ENCODE peak calls at places on chromosomes 7 and 10, in four cellular contexts. R, O, Y and Q are unnamed samples.

GRCh38 chr7:7639847-7640220 is 718 bp upstream of the UMAD1 start:
- DNase-seq in R (no peak), O (no peak), Y (peak; percentile 11), Q (peak; percentile 27)

GRCh38 chr7:20784311-20785210 is 2.1 kb downstream of the SP8 start:
- DNase-seq in R (no peak), O (peak; percentile 62), Y (no peak), Q (no peak)

GRCh38 chr7:121073463-121074099 is 85.1 kb downstream of the CPED1 start:
- DNase-seq in R (no peak), O (no peak), Y (no peak), Q (no peak)

GRCh38 chr7:124250297-124251034 is 217.6 kb upstream of the TMEM229A start:
- DNase-seq in R (no peak), O (no peak), Y (no peak), Q (no peak)

GRCh38 chr7:28005075-28005847 is 175.3 kb downstream of the JAZF1 start:
- DNase-seq in R (no peak), O (no peak), Y (no peak), Q (no peak)

GRCh38 chr7:99453105-99453504 is 12.9 kb downstream of the ATP5MF start:
- DNase-seq in R (no peak), O (no peak), Y (no peak), Q (no peak)

GRCh38 chr7:157380416-157380815 is 43.6 kb downstream of the DNAJB6 start:
- DNase-seq in R (no peak), O (no peak), Y (no peak), Q (no peak)

GRCh38 chr10:96619803-96620773 is 33.3 kb upstream of the TM9SF3 start:
- DNase-seq in R (no peak), O (no peak), Y (no peak), Q (no peak)

GRCh38 chr7:1136841-1137516 is 23.0 kb downstream of the ZFAND2A start:
- DNase-seq in R (no peak), O (peak; percentile 49), Y (peak; percentile 38), Q (no peak)

GRCh38 chr7:154903083-154903731 is 99.7 kb downstream of the PAXIP1 start:
- DNase-seq in R (no peak), O (peak; percentile 16), Y (peak; percentile 52), Q (no peak)

GRCh38 chr10:116111483-116112095 is 161.4 kb downstream of the GFRA1 start:
- DNase-seq in R (no peak), O (no peak), Y (no peak), Q (no peak)

GRCh38 chr7:80807166-80807900 is 111.5 kb downstream of the SEMA3C start:
- DNase-seq in R (no peak), O (no peak), Y (no peak), Q (no peak)

GRCh38 chr10:115001506-115002381 is 63.7 kb downstream of the TRUB1 start:
- DNase-seq in R (no peak), O (no peak), Y (no peak), Q (peak; percentile 21)

GRCh38 chr10:133124357-133125211 is 35.4 kb upstream of the KNDC1 start:
- DNase-seq in R (peak; percentile 46), O (peak; percentile 84), Y (no peak), Q (no peak)

GRCh38 chr10:105797234-105797890 is 1156.3 kb downstream of the SORCS3 start:
- DNase-seq in R (peak; percentile 4), O (peak; percentile 48), Y (peak; percentile 8), Q (peak; percentile 5)

GRCh38 chr10:42942279-42942932 is 134.5 kb upstream of the RET start:
- DNase-seq in R (no peak), O (no peak), Y (no peak), Q (no peak)

GRCh38 chr7:157621131-157621681 is 284.4 kb downstream of the DNAJB6 start:
- DNase-seq in R (no peak), O (no peak), Y (no peak), Q (no peak)

GRCh38 chr10:71302874-71303568 is 16.0 kb upstream of the SLC29A3 start:
- DNase-seq in R (peak; percentile 52), O (peak; percentile 61), Y (peak; percentile 65), Q (no peak)

GRCh38 chr7:130899071-130899451 is 165.1 kb upstream of the KLF14 start:
- DNase-seq in R (no peak), O (no peak), Y (no peak), Q (no peak)

GRCh38 chr7:90759752-90760151 is 163.6 kb downstream of the CDK14 start:
- DNase-seq in R (no peak), O (no peak), Y (no peak), Q (no peak)

GRCh38 chr10:103706047-103706446 is 149.3 kb downstream of the SH3PXD2A start:
- DNase-seq in R (no peak), O (no peak), Y (no peak), Q (no peak)

GRCh38 chr7:84021292-84021898 is 173.2 kb downstream of the SEMA3A start:
- DNase-seq in R (no peak), O (no peak), Y (no peak), Q (no peak)

GRCh38 chr7:22863156-22863899 is 40.7 kb upstream of the TOMM7 start:
- DNase-seq in R (no peak), O (no peak), Y (no peak), Q (no peak)

GRCh38 chr7:91286432-91286831 is 22.2 kb downstream of the FZD1 start:
- DNase-seq in R (no peak), O (no peak), Y (no peak), Q (no peak)

GRCh38 chr10:14838582-14839304 is 637 bp downstream of the HSPA14 start:
- DNase-seq in R (peak; percentile 74), O (peak; percentile 74), Y (peak; percentile 18), Q (no peak)

GRCh38 chr7:24882989-24883631 is 96.9 kb downstream of the OSBPL3 start:
- DNase-seq in R (no peak), O (no peak), Y (no peak), Q (no peak)

GRCh38 chr7:45057853-45058252 is 30.9 kb downstream of the NACAD start:
- DNase-seq in R (no peak), O (no peak), Y (no peak), Q (no peak)

GRCh38 chr7:101924171-101924570 is 106.7 kb downstream of the CUX1 start:
- DNase-seq in R (no peak), O (no peak), Y (no peak), Q (no peak)

GRCh38 chr7:117489016-117489415 is 9.2 kb downstream of the CFTR start:
- DNase-seq in R (no peak), O (no peak), Y (no peak), Q (no peak)

GRCh38 chr10:36721851-36722250 is 403.5 kb upstream of the ANKRD30A start:
- DNase-seq in R (no peak), O (no peak), Y (no peak), Q (no peak)

GRCh38 chr10:28179490-28180099 is 123.3 kb downstream of the MPP7 start:
- DNase-seq in R (peak; percentile 41), O (peak; percentile 23), Y (peak; percentile 46), Q (no peak)

GRCh38 chr10:43137971-43138756 is at the start of gene CSGALNACT2:
- DNase-seq in R (peak; percentile 87), O (peak; percentile 94), Y (peak; percentile 59), Q (no peak)

GRCh38 chr10:71600856-71601255 is 118.7 kb downstream of the C10orf105 start:
- DNase-seq in R (no peak), O (no peak), Y (no peak), Q (no peak)

GRCh38 chr7:158054611-158055010 is 533.0 kb downstream of the PTPRN2 start:
- DNase-seq in R (no peak), O (no peak), Y (no peak), Q (no peak)

GRCh38 chr7:36598056-36598675 is 126.1 kb downstream of the AOAH start:
- DNase-seq in R (no peak), O (no peak), Y (no peak), Q (no peak)

GRCh38 chr10:103884681-103885139 is 29.3 kb upstream of the SH3PXD2A start:
- DNase-seq in R (peak; percentile 54), O (peak; percentile 68), Y (peak; percentile 53), Q (no peak)

GRCh38 chr10:113052076-113052830 is 102.2 kb downstream of the TCF7L2 start:
- DNase-seq in R (peak; percentile 16), O (no peak), Y (no peak), Q (no peak)

GRCh38 chr7:29988391-29989256 is 977 bp downstream of the SCRN1 start:
- DNase-seq in R (no peak), O (peak; percentile 83), Y (peak; percentile 57), Q (peak; percentile 63)

GRCh38 chr10:94315975-94316464 is 46.7 kb downstream of the NOC3L start:
- DNase-seq in R (no peak), O (no peak), Y (peak; percentile 67), Q (no peak)

GRCh38 chr7:146129296-146129695 is 12.7 kb downstream of the CNTNAP2 start:
- DNase-seq in R (no peak), O (no peak), Y (no peak), Q (no peak)
- TF ChIP-seq NFIC in R (no peak), O (no peak), Y (no peak), Q (no peak)

GRCh38 chr10:12526311-12526710 is 177.0 kb downstream of the CAMK1D start:
- DNase-seq in R (no peak), O (no peak), Y (no peak), Q (no peak)
- TF ChIP-seq NFIC in R (no peak), O (no peak), Y (no peak), Q (no peak)

GRCh38 chr7:125670926-125671572 is 741.4 kb upstream of the POT1 start:
- DNase-seq in R (peak; percentile 27), O (peak; percentile 24), Y (peak; percentile 9), Q (no peak)

GRCh38 chr7:125663961-125664360 is 734.3 kb upstream of the POT1 start:
- DNase-seq in R (no peak), O (no peak), Y (no peak), Q (no peak)

DNA sequence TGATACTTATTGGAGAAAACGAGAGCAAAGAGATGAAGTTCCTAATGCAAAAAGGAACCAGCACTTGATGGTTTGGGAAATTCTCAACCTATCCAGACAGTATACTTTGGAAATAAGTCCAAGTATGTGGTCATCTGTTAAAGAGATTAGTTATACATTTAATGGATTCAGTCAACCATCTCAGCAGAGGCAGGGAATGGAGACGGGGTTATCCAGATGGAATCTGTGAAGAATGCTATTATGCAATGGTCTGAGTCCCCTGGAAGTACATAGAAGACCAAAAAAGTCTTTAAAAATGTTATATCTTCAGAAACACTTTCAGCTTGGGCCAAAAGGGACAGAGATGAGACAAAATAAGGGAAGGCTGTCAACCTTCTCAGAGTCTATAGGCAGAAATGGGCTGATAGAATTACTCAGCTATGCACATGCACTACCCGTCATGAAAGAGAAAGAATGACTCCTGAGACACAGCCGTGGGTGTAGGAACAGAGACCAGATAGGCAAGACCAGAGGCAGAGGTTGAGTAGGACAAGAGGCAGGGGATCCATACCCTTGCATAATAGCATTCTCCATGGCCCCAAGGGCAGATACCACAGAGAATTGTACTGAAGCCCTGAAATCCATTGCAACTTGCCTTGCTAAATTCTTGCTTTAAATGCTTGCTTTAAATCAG is 738.8 kb upstream of the POT1 start:
- DNase-seq in R (no peak), O (no peak), Y (no peak), Q (no peak)
- TF ChIP-seq NFIC in R (no peak), O (no peak), Y (no peak), Q (no peak)

GRCh38 chr10:78604286-78604685 is 464.5 kb upstream of the ZMIZ1 start:
- DNase-seq in R (no peak), O (no peak), Y (no peak), Q (no peak)
- TF ChIP-seq NFIC in R (no peak), O (no peak), Y (no peak), Q (no peak)